ENCODE peak calls at places on chromosome 17, in seven cellular contexts. N is Caco-2; K is effector memory CD4-positive, alpha-beta T cell; V is naive thymus-derived CD4-positive, alpha-beta T cell; Q is Peyer's patch; D is CD8-positive, alpha-beta T cell; U is A549. A is an unnamed sample.
A peak's percentile ranks its signal among the peaks of the same experiment; 100 is the strongest.

GRCh38 chr17:57861737-57862409 is 12.0 kb upstream of the MRPS23 start:
- DNase-seq in N (peak; percentile 62), K (no peak), V (no peak), Q (peak; percentile 84), D (no peak), U (peak; percentile 69), A (peak; percentile 59)

GRCh38 chr17:13597723-13598347 is 3.9 kb downstream of the HS3ST3A1 start:
- DNase-seq in N (no peak), K (no peak), V (no peak), Q (no peak), D (no peak), U (peak; percentile 41), A (peak; percentile 18)

GRCh38 chr17:58321571-58322525 is 6.7 kb downstream of the TSPOAP1 start:
- DNase-seq in N (no peak), K (no peak), V (no peak), Q (no peak), D (no peak), U (no peak), A (no peak)

GRCh38 chr17:1413281-1413791 is 13.3 kb upstream of the YWHAE start:
- DNase-seq in N (no peak), K (no peak), V (no peak), Q (peak; percentile 71), D (no peak), U (no peak), A (peak; percentile 68)

GRCh38 chr17:11144358-11145233 is 96.4 kb upstream of the SHISA6 start:
- DNase-seq in N (peak; percentile 42), K (no peak), V (no peak), Q (no peak), D (no peak), U (peak; percentile 28), A (no peak)

GRCh38 chr17:68695659-68696058 is 94.5 kb upstream of the FAM20A start:
- DNase-seq in N (no peak), K (no peak), V (no peak), Q (no peak), D (no peak), U (no peak), A (no peak)

GRCh38 chr17:11940904-11941303 is 56.4 kb downstream of the ZNF18 start:
- DNase-seq in N (no peak), K (no peak), V (no peak), Q (no peak), D (no peak), U (no peak), A (no peak)

GRCh38 chr17:69810326-69811035 is 264.5 kb upstream of the KCNJ16 start:
- DNase-seq in N (no peak), K (no peak), V (no peak), Q (no peak), D (no peak), U (no peak), A (no peak)

GRCh38 chr17:4182043-4182442 is 39.0 kb downstream of the CYB5D2 start:
- DNase-seq in N (no peak), K (no peak), V (no peak), Q (no peak), D (no peak), U (no peak), A (no peak)

GRCh38 chr17:28097901-28098300 is 55.4 kb downstream of the NLK start:
- DNase-seq in N (no peak), K (no peak), V (no peak), Q (no peak), D (no peak), U (no peak), A (no peak)

GRCh38 chr17:36657763-36658490 is 56.5 kb downstream of the MRM1 start:
- DNase-seq in N (no peak), K (no peak), V (no peak), Q (peak; percentile 52), D (no peak), U (no peak), A (no peak)

GRCh38 chr17:16929281-16929680 is 42.6 kb downstream of the TNFRSF13B start:
- DNase-seq in N (peak; percentile 19), K (no peak), V (no peak), Q (no peak), D (no peak), U (no peak), A (no peak)

GRCh38 chr17:16288860-16289571 is 64.3 kb downstream of the CENPV start:
- DNase-seq in N (peak; percentile 66), K (no peak), V (no peak), Q (no peak), D (no peak), U (no peak), A (no peak)

GRCh38 chr17:48335858-48336500 is 94.0 kb downstream of the SKAP1 start:
- DNase-seq in N (no peak), K (no peak), V (no peak), Q (no peak), D (no peak), U (peak; percentile 35), A (no peak)

GRCh38 chr17:17757391-17757791 is 76.1 kb downstream of the RAI1 start:
- DNase-seq in N (no peak), K (no peak), V (no peak), Q (no peak), D (no peak), U (no peak), A (no peak)

DNA sequence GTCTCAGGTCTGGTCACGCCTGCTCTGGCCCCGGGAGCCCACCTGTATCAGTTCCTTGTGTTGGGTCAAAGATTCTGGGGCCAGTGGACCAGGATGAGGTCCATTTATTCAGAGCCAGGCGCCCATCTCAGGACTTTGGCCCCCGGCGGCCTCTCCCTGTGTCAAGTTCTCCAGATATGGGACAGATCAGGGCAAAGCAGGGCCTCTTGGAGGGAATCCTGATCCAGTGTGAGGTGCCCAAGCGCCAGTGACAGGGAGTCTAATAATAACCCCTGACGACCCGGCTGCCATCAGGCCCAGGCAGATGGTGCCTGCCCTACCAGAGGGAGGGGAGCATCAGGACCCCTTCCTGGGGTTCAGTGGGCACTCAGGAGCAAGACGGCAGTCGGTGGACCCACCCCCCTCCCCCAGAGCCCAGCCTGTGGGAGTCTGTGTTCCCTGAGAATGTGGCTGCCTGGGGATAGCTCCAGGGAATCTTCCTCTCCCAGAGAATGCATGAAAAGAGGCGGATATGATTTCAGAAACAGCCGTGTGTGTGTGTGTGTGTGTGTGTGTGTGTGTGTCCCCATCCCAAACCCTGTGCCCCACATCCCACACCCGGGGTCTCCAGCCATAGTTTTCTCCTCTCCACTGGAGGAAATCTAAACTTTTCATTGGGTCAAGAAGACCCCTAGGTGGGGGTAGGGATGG is 1.4 kb downstream of the TTYH2 start:
- DNase-seq in N (no peak), K (no peak), V (no peak), Q (no peak), D (no peak), U (no peak), A (peak; percentile 46)
- H3K4me3 ChIP-seq in N (no peak overlapping the region), K (peak overlapping the region; percentile 67), V (peak overlapping the region; percentile 55), Q (no peak overlapping the region), D (peak overlapping the region; percentile 12), U (no peak overlapping the region), A (peak overlapping the region; percentile 46)

GRCh38 chr17:76557368-76558209 is 17.7 kb downstream of the PRCD start:
- DNase-seq in N (peak; percentile 98), K (peak; percentile 85), V (peak; percentile 82), Q (peak; percentile 93), D (peak; percentile 89), U (peak; percentile 84), A (peak; percentile 91)
- H3K4me1 ChIP-seq in N (peaks cover 25% of the 10 kb centered on the region), K (peaks cover 37% of the 10 kb centered on the region), V (peaks cover 23% of the 10 kb centered on the region), Q (peaks cover 41% of the 10 kb centered on the region), D (peaks cover 49% of the 10 kb centered on the region), U (peaks cover 39% of the 10 kb centered on the region), A (peaks cover 64% of the 10 kb centered on the region)

GRCh38 chr17:43026610-43027009 is 1.6 kb downstream of the RND2 start:
- DNase-seq in N (no peak), K (no peak), V (no peak), Q (no peak), D (no peak), U (no peak), A (no peak)

GRCh38 chr17:43025766-43026537 is 921 bp downstream of the RND2 start:
- DNase-seq in N (no peak), K (no peak), V (no peak), Q (no peak), D (no peak), U (no peak), A (no peak)

GRCh38 chr17:43024407-43025289 is at the start of gene RND2:
- DNase-seq in N (peak; percentile 88), K (peak; percentile 71), V (peak; percentile 65), Q (peak; percentile 76), D (peak; percentile 56), U (peak; percentile 99), A (peak; percentile 77)

GRCh38 chr17:43027091-43028032 is 2.3 kb downstream of the RND2 start:
- DNase-seq in N (no peak), K (no peak), V (no peak), Q (no peak), D (no peak), U (no peak), A (no peak)

DNA sequence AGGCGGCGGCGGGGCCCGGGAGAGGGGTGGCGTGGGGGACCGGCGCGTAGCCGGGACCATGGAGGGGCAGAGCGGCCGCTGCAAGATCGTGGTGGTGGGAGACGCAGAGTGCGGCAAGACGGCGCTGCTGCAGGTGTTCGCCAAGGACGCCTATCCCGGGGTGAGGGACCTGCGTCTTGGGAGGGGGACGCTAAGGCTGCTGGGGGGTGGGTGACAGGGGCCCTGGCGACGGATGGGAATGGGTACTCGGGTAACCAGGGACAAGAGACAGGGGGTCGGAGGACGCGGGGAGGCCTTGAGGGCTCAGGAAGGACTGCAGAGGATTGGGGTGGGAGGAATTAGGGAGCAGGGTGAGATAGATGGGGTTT is 243 bp downstream of the RND2 start:
- DNase-seq in N (no peak), K (no peak), V (no peak), Q (no peak), D (no peak), U (no peak), A (no peak)
- H3K4me3 ChIP-seq in N (peak overlapping the region; percentile 27), K (peak overlapping the region; percentile 38), V (peak overlapping the region; percentile 24), Q (peak overlapping the region; percentile 69), D (no peak overlapping the region), U (peak overlapping the region; percentile 53), A (peak overlapping the region; percentile 53)

DNA sequence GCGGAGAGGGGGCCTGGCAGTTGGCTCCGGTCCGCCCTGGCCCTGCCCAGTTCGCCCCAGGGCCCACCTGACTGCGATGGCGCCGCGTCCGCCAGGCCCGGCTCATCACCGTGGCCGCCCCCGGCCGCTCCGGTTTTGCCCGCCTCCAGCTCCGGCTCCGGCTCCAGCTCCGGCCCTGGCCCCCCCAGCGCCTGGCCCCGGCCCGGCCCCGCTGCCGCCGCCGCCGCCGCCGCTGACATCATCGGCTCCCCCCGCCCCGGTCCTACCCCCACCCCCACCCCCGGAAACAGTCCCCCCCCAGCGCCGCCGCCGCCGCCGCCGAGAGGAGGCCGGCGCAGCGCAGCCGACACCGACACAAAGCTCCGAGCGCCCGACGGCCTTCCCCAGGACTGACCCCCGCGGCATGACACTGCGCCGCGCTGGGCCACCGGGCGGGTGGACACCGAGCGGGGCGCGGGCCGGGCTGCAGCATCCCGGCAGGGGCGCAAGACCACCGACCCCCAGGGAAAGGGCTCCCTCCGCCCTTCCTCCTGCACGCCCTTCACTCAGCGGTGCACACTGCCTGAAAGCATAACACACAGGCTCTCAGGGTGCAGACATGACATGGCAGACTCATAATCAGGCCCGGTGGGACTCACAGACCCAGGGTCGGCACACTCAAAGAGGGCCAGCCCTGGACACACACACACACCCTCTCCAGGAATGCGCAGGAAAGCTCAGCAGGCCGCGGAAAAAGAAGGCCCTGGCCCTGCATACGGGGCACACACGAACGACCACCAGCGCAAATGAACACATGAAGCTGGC is at the start of gene ZBTB4:
- DNase-seq in N (peak; percentile 70), K (peak; percentile 59), V (peak; percentile 68), Q (peak; percentile 77), D (peak; percentile 41), U (peak; percentile 60), A (peak; percentile 75)
- H3K4me1 ChIP-seq in N (peaks cover 23% of the 10 kb centered on the region), K (peaks cover 28% of the 10 kb centered on the region), V (peaks cover 49% of the 10 kb centered on the region), Q (peaks cover 48% of the 10 kb centered on the region), D (peaks cover 40% of the 10 kb centered on the region), U (peaks cover 42% of the 10 kb centered on the region), A (peaks cover 65% of the 10 kb centered on the region)